ENCODE peak calls at places on chromosomes 16 and 17, in eight cellular contexts. S is uterus, Z is right lobe of liver, P is ascending aorta, E is neural progenitor cell, Q is endothelial cell of umbilical vein, J is lower lobe of right lung, X is stomach. Y is an unnamed sample.
A peak's percentile ranks its signal among the peaks of the same experiment; 100 is the strongest.

GRCh38 chr17:57612202-57613071 is 132.7 kb downstream of the CCDC182 start:
- DNase-seq in S (no peak), Z (no peak), P (no peak), E (peak; percentile 70), Q (no peak), J (no peak), X (no peak), Y (no peak)

GRCh38 chr16:66474750-66475199 is 47.7 kb downstream of the BEAN1 start:
- DNase-seq in S (no peak), Z (no peak), P (peak; percentile 48), E (no peak), Q (peak; percentile 31), J (no peak), X (no peak), Y (no peak)

GRCh38 chr16:80844368-80844767 is 40.0 kb upstream of the CDYL2 start:
- DNase-seq in S (no peak), Z (no peak), P (no peak), E (no peak), Q (no peak), J (no peak), X (no peak), Y (no peak)

GRCh38 chr16:87295259-87295658 is 21.9 kb downstream of the C16orf95 start:
- DNase-seq in S (no peak), Z (no peak), P (no peak), E (peak; percentile 27), Q (no peak), J (no peak), X (no peak), Y (no peak)

GRCh38 chr16:29877266-29877961 is 14.4 kb upstream of the CDIPT start:
- DNase-seq in S (no peak), Z (no peak), P (no peak), E (peak; percentile 97), Q (peak; percentile 15), J (peak; percentile 81), X (no peak), Y (no peak)

GRCh38 chr16:83164816-83165215 is 538.0 kb downstream of the CDH13 start:
- DNase-seq in S (no peak), Z (no peak), P (no peak), E (no peak), Q (no peak), J (no peak), X (no peak), Y (no peak)

GRCh38 chr16:27408012-27408601 is 6.1 kb downstream of the IL21R start:
- DNase-seq in S (no peak), Z (no peak), P (no peak), E (no peak), Q (peak; percentile 39), J (no peak), X (no peak), Y (no peak)

GRCh38 chr17:70829876-70830275 is 660.5 kb downstream of the KCNJ2 start:
- DNase-seq in S (no peak), Z (no peak), P (no peak), E (no peak), Q (no peak), J (no peak), X (no peak), Y (no peak)

GRCh38 chr16:87286839-87287626 is 30.2 kb downstream of the C16orf95 start:
- DNase-seq in S (no peak), Z (no peak), P (no peak), E (no peak), Q (no peak), J (no peak), X (no peak), Y (no peak)

GRCh38 chr16:21302454-21302853 is 24.4 kb upstream of the CRYM start:
- DNase-seq in S (no peak), Z (no peak), P (no peak), E (peak; percentile 13), Q (no peak), J (no peak), X (no peak), Y (no peak)

GRCh38 chr17:29143894-29144293 is 36.3 kb downstream of the MYO18A start:
- DNase-seq in S (no peak), Z (peak; percentile 76), P (no peak), E (peak; percentile 50), Q (no peak), J (no peak), X (no peak), Y (no peak)

GRCh38 chr16:68367034-68367433 is 56.2 kb downstream of the PRMT7 start:
- DNase-seq in S (no peak), Z (no peak), P (no peak), E (peak; percentile 76), Q (peak; percentile 22), J (no peak), X (peak; percentile 48), Y (no peak)

GRCh38 chr16:63702981-63703590 is 1418.8 kb downstream of the CDH11 start:
- DNase-seq in S (no peak), Z (no peak), P (no peak), E (peak; percentile 14), Q (no peak), J (no peak), X (peak; percentile 53), Y (no peak)

GRCh38 chr17:36877774-36878173 is 59.5 kb upstream of the LHX1 start:
- DNase-seq in S (no peak), Z (no peak), P (no peak), E (no peak), Q (no peak), J (no peak), X (no peak), Y (no peak)

GRCh38 chr17:30520882-30521281 is 43.7 kb downstream of the GOSR1 start:
- DNase-seq in S (no peak), Z (no peak), P (no peak), E (no peak), Q (no peak), J (no peak), X (no peak), Y (no peak)

GRCh38 chr17:55734128-55734781 is 11.6 kb upstream of the TMEM100 start:
- DNase-seq in S (no peak), Z (no peak), P (no peak), E (peak; percentile 49), Q (peak; percentile 10), J (no peak), X (no peak), Y (no peak)

GRCh38 chr17:74941128-74941725 is 5.5 kb downstream of the OTOP3 start:
- DNase-seq in S (no peak), Z (no peak), P (no peak), E (no peak), Q (no peak), J (no peak), X (no peak), Y (no peak)

GRCh38 chr17:74945543-74945942 is 9.8 kb downstream of the OTOP3 start:
- DNase-seq in S (no peak), Z (no peak), P (no peak), E (no peak), Q (no peak), J (no peak), X (no peak), Y (no peak)

GRCh38 chr17:74946641-74947040 is 10.9 kb downstream of the OTOP3 start:
- DNase-seq in S (no peak), Z (no peak), P (no peak), E (no peak), Q (no peak), J (no peak), X (no peak), Y (no peak)

GRCh38 chr17:74947041-74947754 is 11.5 kb downstream of the OTOP3 start:
- DNase-seq in S (no peak), Z (no peak), P (no peak), E (no peak), Q (no peak), J (no peak), X (no peak), Y (no peak)

GRCh38 chr17:74943808-74944522 is 8.3 kb downstream of the OTOP3 start:
- DNase-seq in S (no peak), Z (no peak), P (no peak), E (no peak), Q (no peak), J (no peak), X (no peak), Y (no peak)
- H3K27ac ChIP-seq in S (no peak overlapping the region), Z (no peak overlapping the region), P (no peak overlapping the region), E (no peak overlapping the region), Q (no peak overlapping the region), J (no peak overlapping the region), X (no peak overlapping the region), Y (no peak overlapping the region)

DNA sequence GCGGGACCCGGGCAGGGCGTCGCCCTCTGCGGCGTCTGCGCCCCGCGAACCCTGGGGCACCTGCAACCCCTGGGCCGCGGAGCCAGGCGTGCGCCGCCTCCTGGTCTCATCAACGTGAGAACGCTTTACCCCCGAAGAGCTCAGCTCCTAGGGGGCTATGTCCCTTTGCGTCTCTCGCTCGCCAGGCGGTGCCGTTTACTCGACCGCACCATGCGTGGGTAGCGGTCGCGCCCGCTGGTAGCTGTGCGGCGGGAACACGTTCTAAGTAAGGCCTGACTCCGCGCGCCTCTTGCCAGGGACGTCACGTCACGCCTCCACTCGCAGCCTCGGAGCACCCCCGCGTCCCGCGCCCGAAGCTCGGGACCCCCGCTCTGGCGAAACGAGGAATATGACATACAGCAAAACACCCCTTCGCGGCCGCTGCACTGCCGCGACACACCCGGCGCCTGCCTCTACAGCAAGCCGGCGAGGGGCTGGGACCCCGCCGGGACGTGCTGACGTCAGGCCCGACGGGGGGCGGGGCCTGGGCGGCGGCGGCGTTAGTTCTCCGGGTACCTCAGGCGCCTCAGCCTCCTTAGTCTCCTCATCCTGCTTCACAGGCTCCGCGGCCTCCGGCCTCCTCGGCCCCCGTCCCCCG is at the start of gene RAB11FIP3:
- DNase-seq in S (peak; percentile 84), Z (peak; percentile 84), P (peak; percentile 88), E (peak; percentile 91), Q (peak; percentile 88), J (peak; percentile 86), X (peak; percentile 80), Y (peak; percentile 92)
- TF ChIP-seq CTCF in S (no peak), Z (no peak), P (peak; percentile 5), E (peak; percentile 45), Q (peak; percentile 16), J (peak; percentile 19), X (no peak), Y (peak; percentile 43)

GRCh38 chr16:15597135-15597534 is 45.8 kb downstream of the MARF1 start:
- DNase-seq in S (no peak), Z (no peak), P (no peak), E (no peak), Q (no peak), J (no peak), X (no peak), Y (no peak)

GRCh38 chr16:15586716-15587115 is 56.2 kb downstream of the MARF1 start:
- DNase-seq in S (no peak), Z (no peak), P (no peak), E (no peak), Q (no peak), J (no peak), X (no peak), Y (no peak)

GRCh38 chr16:15593235-15593634 is 49.7 kb downstream of the MARF1 start:
- DNase-seq in S (no peak), Z (no peak), P (no peak), E (no peak), Q (no peak), J (no peak), X (no peak), Y (no peak)

GRCh38 chr16:15587152-15587825 is 55.7 kb downstream of the MARF1 start:
- DNase-seq in S (no peak), Z (no peak), P (no peak), E (no peak), Q (no peak), J (no peak), X (no peak), Y (no peak)

GRCh38 chr16:15592324-15592723 is 50.6 kb downstream of the MARF1 start:
- DNase-seq in S (no peak), Z (no peak), P (no peak), E (no peak), Q (no peak), J (no peak), X (no peak), Y (no peak)
- H3K27ac ChIP-seq in S (no peak overlapping the region), Z (no peak overlapping the region), P (no peak overlapping the region), E (no peak overlapping the region), Q (no peak overlapping the region), J (peak overlapping the region; percentile 18), X (no peak overlapping the region), Y (no peak overlapping the region)

GRCh38 chr16:50096791-50097190 is 31.0 kb downstream of the HEATR3 start:
- DNase-seq in S (no peak), Z (no peak), P (no peak), E (no peak), Q (no peak), J (no peak), X (no peak), Y (no peak)
- TF ChIP-seq CTCF in S (no peak), Z (no peak), P (no peak), E (no peak), Q (no peak), J (no peak), X (no peak), Y (no peak)

Y was measured in dorsolateral prefrontal cortex.